ENCODE peak calls at places on chromosomes 5 and 9, in eight cellular contexts. J is NCI-H1092; W is CD8-positive, alpha-beta T cell; L is dorsolateral prefrontal cortex; T is fibroblast of lung; M is left lobe of liver; E is endothelial cell; X is left lung. V is an unnamed sample.

GRCh38 chr5:137945825-137946224 is 56.6 kb downstream of the PKD2L2 start:
- DNase-seq in J (no peak), W (no peak), L (no peak), T (no peak), M (no peak), E (no peak), X (no peak), V (no peak)

GRCh38 chr5:135034186-135034962 is at the start of gene PITX1:
- DNase-seq in J (peak), W (no peak), L (no peak), T (peak), M (no peak), E (no peak), X (no peak), V (peak)

GRCh38 chr5:35122819-35123218 is 75.1 kb upstream of the AGXT2 start:
- DNase-seq in J (no peak), W (no peak), L (no peak), T (no peak), M (peak), E (no peak), X (no peak), V (no peak)

GRCh38 chr9:107215381-107215780 is 67.7 kb upstream of the RAD23B start:
- DNase-seq in J (no peak), W (no peak), L (no peak), T (no peak), M (no peak), E (no peak), X (no peak), V (no peak)

GRCh38 chr9:136007906-136008692 is 46.9 kb upstream of the UBAC1 start:
- DNase-seq in J (no peak), W (no peak), L (no peak), T (peak), M (no peak), E (no peak), X (no peak), V (no peak)

GRCh38 chr5:42982107-42982622 is 58.0 kb downstream of the ANXA2R start:
- DNase-seq in J (no peak), W (no peak), L (no peak), T (no peak), M (no peak), E (no peak), X (no peak), V (no peak)

GRCh38 chr5:51495672-51496071 is 112.4 kb downstream of the ISL1 start:
- DNase-seq in J (no peak), W (no peak), L (no peak), T (peak), M (no peak), E (no peak), X (no peak), V (no peak)

GRCh38 chr9:95434116-95435073 is 82.4 kb downstream of the PTCH1 start:
- DNase-seq in J (no peak), W (no peak), L (no peak), T (no peak), M (no peak), E (no peak), X (no peak), V (no peak)

GRCh38 chr5:153081385-153081784 is 409.1 kb upstream of the GRIA1 start:
- DNase-seq in J (no peak), W (no peak), L (no peak), T (no peak), M (no peak), E (no peak), X (no peak), V (no peak)

GRCh38 chr9:75200892-75201470 is 112.7 kb downstream of the OSTF1 start:
- DNase-seq in J (peak), W (no peak), L (no peak), T (peak), M (no peak), E (no peak), X (no peak), V (peak)

GRCh38 chr9:113955076-113955752 is 79.1 kb downstream of the ZNF618 start:
- DNase-seq in J (no peak), W (no peak), L (no peak), T (peak), M (peak), E (no peak), X (no peak), V (no peak)

GRCh38 chr9:8822667-8823025 is 1023.1 kb upstream of the DMAC1 start:
- DNase-seq in J (no peak), W (no peak), L (no peak), T (no peak), M (peak), E (no peak), X (no peak), V (no peak)

GRCh38 chr5:130605200-130605599 is 559.9 kb downstream of the HINT1 start:
- DNase-seq in J (no peak), W (no peak), L (no peak), T (no peak), M (no peak), E (no peak), X (no peak), V (no peak)

GRCh38 chr5:41776435-41776834 is 93.8 kb downstream of the OXCT1 start:
- DNase-seq in J (no peak), W (no peak), L (no peak), T (peak), M (no peak), E (no peak), X (no peak), V (no peak)

GRCh38 chr5:114411380-114411931 is 49.6 kb downstream of the KCNN2 start:
- DNase-seq in J (no peak), W (no peak), L (no peak), T (no peak), M (no peak), E (no peak), X (no peak), V (no peak)

GRCh38 chr5:179270581-179271300 is 74.5 kb downstream of the ADAMTS2 start:
- DNase-seq in J (no peak), W (no peak), L (peak), T (peak), M (peak), E (no peak), X (peak), V (no peak)

GRCh38 chr9:90848866-90849265 is 47.2 kb downstream of the SYK start:
- DNase-seq in J (no peak), W (no peak), L (no peak), T (no peak), M (no peak), E (no peak), X (no peak), V (no peak)

GRCh38 chr9:35396560-35397215 is 93.2 kb upstream of the RUSC2 start:
- DNase-seq in J (no peak), W (no peak), L (no peak), T (no peak), M (no peak), E (no peak), X (no peak), V (no peak)

GRCh38 chr5:155343468-155343867 is 329.9 kb downstream of the KIF4B start:
- DNase-seq in J (no peak), W (no peak), L (no peak), T (no peak), M (no peak), E (no peak), X (no peak), V (no peak)

GRCh38 chr5:157602505-157602904 is 26.9 kb upstream of the ADAM19 start:
- DNase-seq in J (no peak), W (no peak), L (no peak), T (no peak), M (no peak), E (no peak), X (no peak), V (no peak)

GRCh38 chr5:76960004-76960625 is 7.3 kb downstream of the CRHBP start:
- DNase-seq in J (no peak), W (no peak), L (no peak), T (no peak), M (no peak), E (no peak), X (no peak), V (no peak)

GRCh38 chr5:77641397-77641943 is 3.0 kb upstream of the OTP start:
- DNase-seq in J (no peak), W (no peak), L (no peak), T (no peak), M (no peak), E (no peak), X (no peak), V (no peak)

GRCh38 chr5:53250151-53250550 is 140.6 kb upstream of the MOCS2 start:
- DNase-seq in J (no peak), W (no peak), L (no peak), T (no peak), M (no peak), E (no peak), X (no peak), V (no peak)

V was measured in NCI-H2227 treated with DMSO at 0.1 percent for 48 hours.